ENCODE peak calls at places on chromosome 17, in six cellular contexts. G is adipocyte, L is ELF-1, C is skeletal muscle cell, J is breast epithelium, O is hippocampal formation. Z is an unnamed sample.

GRCh38 chr17:10169274-10169673 is 29.1 kb downstream of the GAS7 start:
- DNase-seq in J (no peak), G (no peak), O (no peak), L (no peak), C (no peak), Z (no peak)

GRCh38 chr17:4617090-4617489 is 24.4 kb downstream of the ALOX15 start:
- DNase-seq in L (no peak), J (no peak), C (no peak), G (no peak), O (no peak), Z (no peak)

GRCh38 chr17:3639981-3640596 is 3.5 kb downstream of the CTNS start:
- DNase-seq in L (peak), O (no peak), J (no peak), G (peak), C (no peak), Z (no peak)

GRCh38 chr17:3846739-3847670 is 959 bp upstream of the NCBP3 start:
- DNase-seq in J (no peak), C (no peak), L (no peak), G (no peak), O (no peak), Z (no peak)

GRCh38 chr17:77619851-77620250 is 338.7 kb upstream of the TNRC6C start:
- DNase-seq in J (no peak), O (no peak), G (peak), C (peak), L (no peak), Z (no peak)

GRCh38 chr17:57433396-57433944 is 177.1 kb downstream of the MSI2 start:
- DNase-seq in J (no peak), O (no peak), C (no peak), G (no peak), L (peak), Z (no peak)

GRCh38 chr17:28828294-28829040 is 14.1 kb downstream of the FAM222B start:
- DNase-seq in L (no peak), O (no peak), G (peak), J (no peak), C (no peak), Z (no peak)

GRCh38 chr17:10698116-10698818 is 873 bp downstream of the ADPRM start:
- DNase-seq in J (no peak), C (no peak), O (peak), G (peak), L (no peak), Z (no peak)

GRCh38 chr17:9928601-9929341 is 23.7 kb upstream of the RCVRN start:
- DNase-seq in G (peak), J (no peak), C (peak), L (peak), O (peak), Z (no peak)

GRCh38 chr17:78573955-78574354 is 3.2 kb downstream of the DNAH17 start:
- DNase-seq in C (no peak), O (no peak), G (no peak), L (no peak), J (no peak), Z (no peak)

GRCh38 chr17:39591958-39592954 is 15.5 kb downstream of the NEUROD2 start:
- DNase-seq in O (no peak), L (peak), G (peak), J (no peak), C (peak), Z (no peak)

GRCh38 chr17:75688209-75688771 is 21.2 kb downstream of the SAP30BP start:
- DNase-seq in G (peak), C (no peak), L (peak), O (no peak), J (no peak), Z (no peak)

Z was measured in putamen.